ENCODE peak calls at places on chromosome 1, in six cellular contexts. One of them, this sample, is unnamed.

GRCh38 chr1:22133247-22133927 is 9.5 kb downstream of the WNT4 start:
- DNase-seq in ovary: no peak
- DNase-seq in HepG2: no peak
- DNase-seq in H1: peak
- DNase-seq in K562: no peak
- DNase-seq in A549: no peak
- DNase-seq in this sample: no peak

GRCh38 chr1:2229921-2230700 is 2.0 kb downstream of the SKI start:
- DNase-seq in ovary: peak
- DNase-seq in HepG2: no peak
- DNase-seq in H1: peak
- DNase-seq in K562: peak
- DNase-seq in A549: peak
- DNase-seq in this sample: no peak

GRCh38 chr1:240084749-240085148 is 6.9 kb upstream of the FMN2 start:
- DNase-seq in ovary: no peak
- DNase-seq in HepG2: no peak
- DNase-seq in H1: no peak
- DNase-seq in K562: no peak
- DNase-seq in A549: no peak
- DNase-seq in this sample: no peak

GRCh38 chr1:221724931-221725605 is 16.8 kb downstream of the DUSP10 start:
- DNase-seq in ovary: no peak
- DNase-seq in HepG2: no peak
- DNase-seq in H1: no peak
- DNase-seq in K562: no peak
- DNase-seq in A549: no peak
- DNase-seq in this sample: no peak

GRCh38 chr1:2049517-2050481 is at the start of gene PRKCZ:
- DNase-seq in ovary: peak
- DNase-seq in HepG2: peak
- DNase-seq in H1: peak
- DNase-seq in K562: peak
- DNase-seq in A549: peak
- DNase-seq in this sample: no peak

GRCh38 chr1:221439734-221440436 is 302.0 kb downstream of the DUSP10 start:
- DNase-seq in ovary: no peak
- DNase-seq in HepG2: peak
- DNase-seq in H1: no peak
- DNase-seq in K562: no peak
- DNase-seq in A549: peak
- DNase-seq in this sample: no peak

GRCh38 chr1:168879906-168880734 is 151.1 kb upstream of the DPT start:
- DNase-seq in ovary: peak
- DNase-seq in HepG2: no peak
- DNase-seq in H1: no peak
- DNase-seq in K562: no peak
- DNase-seq in A549: no peak
- DNase-seq in this sample: peak

GRCh38 chr1:68525781-68526180 is 28.9 kb upstream of the DEPDC1 start:
- DNase-seq in ovary: no peak
- DNase-seq in HepG2: no peak
- DNase-seq in H1: no peak
- DNase-seq in K562: no peak
- DNase-seq in A549: no peak
- DNase-seq in this sample: no peak

GRCh38 chr1:71170925-71171324 is 90.1 kb upstream of the ZRANB2 start:
- DNase-seq in ovary: no peak
- DNase-seq in HepG2: no peak
- DNase-seq in H1: no peak
- DNase-seq in K562: no peak
- DNase-seq in A549: no peak
- DNase-seq in this sample: no peak

GRCh38 chr1:1907098-1907736 is 7.8 kb upstream of the CALML6 start:
- DNase-seq in ovary: peak
- DNase-seq in HepG2: no peak
- DNase-seq in H1: no peak
- DNase-seq in K562: no peak
- DNase-seq in A549: no peak
- DNase-seq in this sample: no peak

GRCh38 chr1:235075121-235075954 is 53.3 kb downstream of the TOMM20 start:
- DNase-seq in ovary: peak
- DNase-seq in HepG2: peak
- DNase-seq in H1: no peak
- DNase-seq in K562: no peak
- DNase-seq in A549: peak
- DNase-seq in this sample: peak
- TF ChIP-seq EP300 in ovary: peak
- TF ChIP-seq EP300 in HepG2: no peak
- TF ChIP-seq EP300 in H1: no peak
- TF ChIP-seq EP300 in K562: no peak
- TF ChIP-seq EP300 in A549: peak
- TF ChIP-seq EP300 in this sample: peak

GRCh38 chr1:81706650-81707435 is 93.9 kb upstream of the ADGRL2 start:
- DNase-seq in ovary: no peak
- DNase-seq in HepG2: no peak
- DNase-seq in H1: no peak
- DNase-seq in K562: no peak
- DNase-seq in A549: no peak
- DNase-seq in this sample: no peak
- H3K27ac ChIP-seq in ovary: no peak
- H3K27ac ChIP-seq in HepG2: no peak
- H3K27ac ChIP-seq in H1: no peak
- H3K27ac ChIP-seq in K562: no peak
- H3K27ac ChIP-seq in A549: peak
- H3K27ac ChIP-seq in this sample: no peak

GRCh38 chr1:118716775-118717174 is 271.4 kb downstream of the TBX15 start:
- DNase-seq in ovary: no peak
- DNase-seq in HepG2: peak
- DNase-seq in H1: no peak
- DNase-seq in K562: no peak
- DNase-seq in A549: no peak
- DNase-seq in this sample: no peak

GRCh38 chr1:118717893-118718292 is 270.2 kb downstream of the TBX15 start:
- DNase-seq in ovary: no peak
- DNase-seq in HepG2: no peak
- DNase-seq in H1: no peak
- DNase-seq in K562: no peak
- DNase-seq in A549: no peak
- DNase-seq in this sample: no peak
- TF ChIP-seq EP300 in ovary: no peak
- TF ChIP-seq EP300 in HepG2: no peak
- TF ChIP-seq EP300 in H1: no peak
- TF ChIP-seq EP300 in K562: no peak
- TF ChIP-seq EP300 in A549: no peak
- TF ChIP-seq EP300 in this sample: no peak

DNA sequence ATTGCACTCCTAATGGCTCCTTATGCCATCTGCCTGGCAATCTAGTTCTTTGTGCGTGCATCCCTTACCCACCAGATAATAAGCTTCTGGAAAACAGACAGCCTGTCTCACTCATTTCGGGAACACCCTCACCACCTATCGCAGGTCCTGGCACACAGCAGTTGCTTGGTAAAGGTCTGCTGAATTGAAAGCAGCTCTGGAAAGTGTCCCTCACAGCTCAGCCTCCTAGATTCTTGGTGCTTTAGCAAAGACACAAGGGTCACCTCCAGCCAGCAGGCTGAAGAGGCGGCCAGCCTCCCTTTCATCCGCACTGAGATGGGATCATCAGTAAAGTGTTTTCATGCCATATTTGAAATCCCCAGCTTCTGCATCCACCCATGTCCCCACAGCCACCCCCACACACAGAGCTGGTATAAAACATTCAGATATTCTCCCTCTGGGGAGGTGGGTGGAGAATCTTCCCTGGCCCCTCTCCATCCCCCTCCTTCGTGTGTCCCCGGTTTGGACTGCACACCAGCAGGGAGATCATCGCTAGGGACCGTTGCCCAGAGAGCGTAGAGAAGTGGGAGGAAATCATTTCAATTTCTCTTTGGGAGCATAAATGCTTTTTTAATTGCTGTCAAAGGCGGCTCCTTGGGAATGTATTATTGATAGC is 29.1 kb upstream of the ATP2B4 start:
- DNase-seq in ovary: peak
- DNase-seq in HepG2: no peak
- DNase-seq in H1: no peak
- DNase-seq in K562: no peak
- DNase-seq in A549: no peak
- DNase-seq in this sample: no peak
- H3K27ac ChIP-seq in ovary: no peak
- H3K27ac ChIP-seq in HepG2: no peak
- H3K27ac ChIP-seq in H1: no peak
- H3K27ac ChIP-seq in K562: no peak
- H3K27ac ChIP-seq in A549: no peak
- H3K27ac ChIP-seq in this sample: no peak

DNA sequence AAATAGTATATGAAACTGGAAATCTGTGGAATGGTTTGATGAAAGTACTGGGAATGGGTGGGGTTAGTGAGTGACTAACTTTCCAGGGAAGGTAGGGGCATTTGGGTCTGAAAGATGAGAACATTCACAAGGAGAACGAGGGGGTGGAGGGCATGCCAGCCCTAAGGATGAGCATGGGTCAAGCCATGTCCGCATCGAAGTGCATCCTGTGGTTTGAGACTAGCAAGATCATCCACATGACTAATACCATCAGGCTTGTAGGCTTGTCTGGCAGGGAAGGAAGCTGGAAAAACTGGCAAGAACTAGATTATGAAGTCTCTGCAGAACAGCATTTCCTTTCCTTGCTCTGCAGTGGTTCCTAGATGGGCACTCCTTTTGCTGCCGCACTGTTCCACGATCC is 70.4 kb upstream of the UBE2U start:
- DNase-seq in ovary: no peak
- DNase-seq in HepG2: no peak
- DNase-seq in H1: no peak
- DNase-seq in K562: no peak
- DNase-seq in A549: peak
- DNase-seq in this sample: no peak
- TF ChIP-seq EP300 in ovary: no peak
- TF ChIP-seq EP300 in HepG2: no peak
- TF ChIP-seq EP300 in H1: no peak
- TF ChIP-seq EP300 in K562: no peak
- TF ChIP-seq EP300 in A549: no peak
- TF ChIP-seq EP300 in this sample: no peak

GRCh38 chr1:116972676-116973035 is 28.9 kb upstream of the CD101 start:
- DNase-seq in ovary: no peak
- DNase-seq in HepG2: no peak
- DNase-seq in H1: no peak
- DNase-seq in K562: no peak
- DNase-seq in A549: no peak
- DNase-seq in this sample: no peak
- H3K27ac ChIP-seq in ovary: no peak
- H3K27ac ChIP-seq in HepG2: no peak
- H3K27ac ChIP-seq in H1: no peak
- H3K27ac ChIP-seq in K562: no peak
- H3K27ac ChIP-seq in A549: no peak
- H3K27ac ChIP-seq in this sample: no peak

GRCh38 chr1:66599899-66600737 is 66.2 kb downstream of the SGIP1 start:
- DNase-seq in ovary: no peak
- DNase-seq in HepG2: no peak
- DNase-seq in H1: no peak
- DNase-seq in K562: no peak
- DNase-seq in A549: no peak
- DNase-seq in this sample: no peak
- TF ChIP-seq EP300 in ovary: no peak
- TF ChIP-seq EP300 in HepG2: no peak
- TF ChIP-seq EP300 in H1: no peak
- TF ChIP-seq EP300 in K562: no peak
- TF ChIP-seq EP300 in A549: no peak
- TF ChIP-seq EP300 in this sample: no peak

GRCh38 chr1:113784104-113784779 is 25.0 kb upstream of the PHTF1 start:
- DNase-seq in ovary: no peak
- DNase-seq in HepG2: no peak
- DNase-seq in H1: no peak
- DNase-seq in K562: no peak
- DNase-seq in A549: no peak
- DNase-seq in this sample: no peak
- H3K27ac ChIP-seq in ovary: no peak
- H3K27ac ChIP-seq in HepG2: no peak
- H3K27ac ChIP-seq in H1: no peak
- H3K27ac ChIP-seq in K562: peak
- H3K27ac ChIP-seq in A549: no peak
- H3K27ac ChIP-seq in this sample: peak

GRCh38 chr1:43883321-43883720 is 50.3 kb upstream of the ARTN start:
- DNase-seq in ovary: no peak
- DNase-seq in HepG2: no peak
- DNase-seq in H1: no peak
- DNase-seq in K562: no peak
- DNase-seq in A549: no peak
- DNase-seq in this sample: no peak

GRCh38 chr1:43882763-43883162 is 50.8 kb upstream of the ARTN start:
- DNase-seq in ovary: no peak
- DNase-seq in HepG2: no peak
- DNase-seq in H1: no peak
- DNase-seq in K562: no peak
- DNase-seq in A549: no peak
- DNase-seq in this sample: no peak

GRCh38 chr1:43881415-43881814 is 52.2 kb upstream of the ARTN start:
- DNase-seq in ovary: no peak
- DNase-seq in HepG2: no peak
- DNase-seq in H1: no peak
- DNase-seq in K562: no peak
- DNase-seq in A549: no peak
- DNase-seq in this sample: no peak

GRCh38 chr1:43887748-43888147 is 45.9 kb upstream of the ARTN start:
- DNase-seq in ovary: no peak
- DNase-seq in HepG2: no peak
- DNase-seq in H1: no peak
- DNase-seq in K562: no peak
- DNase-seq in A549: no peak
- DNase-seq in this sample: no peak

DNA sequence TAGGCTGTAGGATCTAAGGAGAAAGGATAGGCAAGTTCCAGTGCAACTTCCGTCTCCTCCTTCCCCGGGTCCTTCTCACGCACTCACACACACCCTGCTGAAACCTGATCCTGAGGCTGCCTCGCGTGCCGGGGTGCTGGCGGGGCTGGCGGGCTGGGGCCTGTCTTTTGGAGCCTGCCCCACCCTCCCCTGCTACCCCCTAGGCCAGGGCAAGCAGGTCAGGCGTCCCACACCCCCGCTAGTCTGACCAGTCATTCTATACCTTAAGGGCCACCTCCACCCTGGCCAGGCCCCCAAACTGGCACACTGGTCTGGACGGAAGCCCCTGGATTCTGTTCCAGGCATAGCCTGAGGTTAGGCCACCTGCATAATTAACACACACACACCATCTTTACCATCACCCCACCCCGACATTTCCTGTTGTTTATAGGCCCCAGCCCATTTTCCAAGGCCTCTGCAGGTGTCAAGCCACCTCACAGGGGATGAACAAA is 48.2 kb upstream of the ARTN start:
- DNase-seq in ovary: no peak
- DNase-seq in HepG2: no peak
- DNase-seq in H1: peak
- DNase-seq in K562: no peak
- DNase-seq in A549: no peak
- DNase-seq in this sample: no peak
- TF ChIP-seq EP300 in ovary: no peak
- TF ChIP-seq EP300 in HepG2: no peak
- TF ChIP-seq EP300 in H1: no peak
- TF ChIP-seq EP300 in K562: no peak
- TF ChIP-seq EP300 in A549: no peak
- TF ChIP-seq EP300 in this sample: no peak